ENCODE peak calls at places on chromosomes 7 and 10, in four cellular contexts. P, L, H and E are unnamed samples. For H3K4me1 and H3K36me3, the result is how much of the 10 kb centered on the place peaks cover.

GRCh38 chr7:14841850-14842249 is 60.7 kb downstream of the DGKB start:
- DNase-seq in H (no peak), P (no peak), L (no peak), E (no peak)

GRCh38 chr10:70620020-70620289 is 17.4 kb upstream of the PRF1 start:
- DNase-seq in H (no peak), P (no peak), L (no peak), E (no peak)

GRCh38 chr7:53697913-53698312 is 662.5 kb downstream of the POM121L12 start:
- DNase-seq in P (no peak), L (no peak), H (no peak), E (no peak)

GRCh38 chr7:27212587-27213149 is 12.8 kb upstream of the HOXA13 start:
- DNase-seq in P (no peak), H (no peak), L (no peak), E (no peak)

GRCh38 chr7:98168181-98168903 is 42.9 kb upstream of the BHLHA15 start:
- DNase-seq in H (peak), P (peak), L (no peak), E (no peak)

GRCh38 chr10:33258951-33259350 is 75.5 kb downstream of the NRP1 start:
- DNase-seq in L (no peak), P (peak), H (no peak), E (no peak)

GRCh38 chr10:13792011-13792410 is 205.2 kb downstream of the PRPF18 start:
- DNase-seq in H (peak), P (no peak), L (peak), E (no peak)

GRCh38 chr10:14617125-14617524 is 157.6 kb downstream of the FAM107B start:
- DNase-seq in H (no peak), L (no peak), P (no peak), E (no peak)

GRCh38 chr10:4670737-4671136 is 155.3 kb upstream of the AKR1E2 start:
- DNase-seq in L (no peak), H (no peak), P (no peak), E (no peak)

GRCh38 chr7:33501368-33501767 is 372.0 kb downstream of the BBS9 start:
- DNase-seq in H (no peak), P (no peak), L (no peak), E (no peak)

GRCh38 chr7:19079066-19079465 is 38.4 kb downstream of the TWIST1 start:
- DNase-seq in L (no peak), P (no peak), H (no peak), E (no peak)

DNA sequence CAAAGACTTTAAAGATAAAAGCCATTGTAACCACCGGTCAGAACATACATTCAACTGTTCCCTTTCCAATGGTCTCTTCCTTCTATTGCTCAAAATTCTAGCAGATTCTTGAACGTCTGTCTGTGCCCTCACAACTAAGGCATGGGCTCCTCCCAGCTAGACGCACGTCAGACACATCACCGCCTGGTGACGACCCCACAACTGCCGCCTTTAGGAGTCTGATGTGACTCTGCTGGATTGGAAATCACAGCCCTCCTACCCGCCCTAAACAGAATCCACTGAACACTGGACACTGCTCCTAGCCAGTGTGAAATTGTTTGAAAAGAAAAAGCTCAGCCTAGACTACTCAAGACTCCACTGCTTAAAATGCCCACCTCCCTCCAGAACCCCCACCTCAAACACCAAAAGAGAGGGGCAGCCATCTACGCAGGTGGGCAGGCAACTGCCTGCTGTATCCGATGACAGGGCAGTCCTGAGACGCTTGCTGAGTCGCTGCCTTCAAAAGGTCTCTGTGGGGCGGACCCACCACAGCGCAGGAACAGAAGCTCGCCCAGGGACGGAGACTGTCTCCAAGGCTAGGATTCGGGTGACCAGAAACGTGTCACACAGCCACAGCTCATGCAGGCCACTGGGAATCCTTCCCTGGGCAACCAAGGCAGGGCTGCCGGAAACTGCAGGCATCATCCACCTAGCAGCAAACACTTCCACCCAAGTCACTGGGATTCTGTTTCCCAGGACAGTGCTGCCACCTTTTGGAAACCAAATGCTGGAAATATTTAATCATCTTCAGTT is 34.7 kb downstream of the GSDME start:
- DNase-seq in P (peak), L (no peak), H (no peak), E (peak)
- H3K4me1 ChIP-seq in P (under half), L (under half), H (under half), E (under half)

DNA sequence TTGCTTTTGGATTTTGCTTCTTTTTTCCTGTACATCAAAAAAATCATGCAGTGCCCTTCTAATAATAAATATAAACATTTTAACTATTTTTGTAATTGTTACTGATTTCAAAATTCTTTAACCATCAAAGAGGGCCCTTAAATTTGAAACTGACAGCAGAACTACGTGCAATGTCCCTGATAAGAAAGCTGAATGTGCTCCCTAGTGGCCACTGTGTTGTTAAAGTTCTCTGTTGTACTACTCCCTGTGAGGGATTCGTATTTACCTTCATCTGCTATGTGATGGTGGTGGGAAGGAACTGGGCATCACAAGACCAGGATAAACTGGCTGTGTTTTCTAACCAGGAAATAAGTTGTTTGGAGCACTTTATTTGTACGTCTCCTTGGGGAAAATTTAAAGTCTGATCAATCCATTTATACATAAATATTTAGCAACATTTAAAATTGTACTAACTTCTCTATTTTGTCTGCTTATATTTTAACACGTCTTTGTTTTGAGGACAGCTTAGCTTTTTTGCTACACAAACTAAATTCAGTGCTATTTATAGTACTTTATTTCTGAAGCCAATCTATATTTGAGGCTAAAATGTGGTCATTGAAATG is 322.4 kb downstream of the HGF start:
- DNase-seq in P (peak), L (no peak), H (no peak), E (no peak)
- H3K36me3 ChIP-seq in P (under half), L (under half), H (under half), E (under half)

DNA sequence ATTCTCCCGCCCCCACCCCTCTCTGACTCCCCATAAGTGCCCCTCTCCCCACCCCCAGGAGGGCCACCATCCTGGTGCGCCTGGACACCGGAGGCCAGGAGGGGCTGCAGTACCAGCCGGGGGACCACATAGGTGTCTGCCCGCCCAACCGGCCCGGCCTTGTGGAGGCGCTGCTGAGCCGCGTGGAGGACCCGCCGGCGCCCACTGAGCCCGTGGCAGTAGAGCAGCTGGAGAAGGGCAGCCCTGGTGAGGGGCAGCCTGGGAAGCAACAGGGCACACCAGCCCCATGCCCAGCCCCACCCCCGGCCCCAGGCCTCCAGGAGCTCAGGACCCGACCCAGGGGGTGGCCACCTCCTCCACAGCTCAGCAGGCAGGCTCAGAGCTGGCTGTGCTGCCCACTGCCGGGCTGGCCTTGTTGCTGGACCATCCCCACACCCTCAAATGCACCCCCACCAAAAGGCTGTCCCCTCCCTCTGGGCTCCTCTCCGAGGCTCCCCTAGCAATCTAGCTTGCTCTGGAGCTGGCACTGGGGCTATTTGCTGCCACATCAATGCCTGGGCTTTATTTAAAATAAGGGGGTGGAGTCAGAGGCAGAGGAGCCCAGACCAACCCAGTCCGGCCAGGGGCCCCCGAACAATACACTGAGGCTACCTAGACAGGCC is 14.8 kb downstream of the ATG9B start:
- DNase-seq in L (no peak), H (no peak), P (no peak), E (no peak)
- TF ChIP-seq CTCF in L (no peak), H (no peak), P (peak), E (no peak)

GRCh38 chr7:36208406-36208805 is 55.4 kb downstream of the EEPD1 start:
- DNase-seq in L (no peak), H (no peak), P (no peak), E (no peak)
- H3K4me1 ChIP-seq in L (half or more), H (under half), P (under half), E (under half)

GRCh38 chr10:106626371-106626770 is 538.1 kb downstream of the SORCS1 start:
- DNase-seq in H (no peak), P (no peak), L (no peak), E (no peak)
- H3K36me3 ChIP-seq in H (under half), P (under half), L (under half), E (under half)

GRCh38 chr10:103695584-103696005 is 159.8 kb downstream of the SH3PXD2A start:
- DNase-seq in L (no peak), H (no peak), P (no peak), E (no peak)

GRCh38 chr10:103696094-103696410 is 159.3 kb downstream of the SH3PXD2A start:
- DNase-seq in P (no peak), L (no peak), H (no peak), E (peak)

GRCh38 chr10:103698266-103698665 is 157.1 kb downstream of the SH3PXD2A start:
- DNase-seq in L (no peak), H (no peak), P (no peak), E (no peak)

GRCh38 chr10:103697787-103698186 is 157.6 kb downstream of the SH3PXD2A start:
- DNase-seq in L (no peak), P (no peak), H (no peak), E (no peak)

DNA sequence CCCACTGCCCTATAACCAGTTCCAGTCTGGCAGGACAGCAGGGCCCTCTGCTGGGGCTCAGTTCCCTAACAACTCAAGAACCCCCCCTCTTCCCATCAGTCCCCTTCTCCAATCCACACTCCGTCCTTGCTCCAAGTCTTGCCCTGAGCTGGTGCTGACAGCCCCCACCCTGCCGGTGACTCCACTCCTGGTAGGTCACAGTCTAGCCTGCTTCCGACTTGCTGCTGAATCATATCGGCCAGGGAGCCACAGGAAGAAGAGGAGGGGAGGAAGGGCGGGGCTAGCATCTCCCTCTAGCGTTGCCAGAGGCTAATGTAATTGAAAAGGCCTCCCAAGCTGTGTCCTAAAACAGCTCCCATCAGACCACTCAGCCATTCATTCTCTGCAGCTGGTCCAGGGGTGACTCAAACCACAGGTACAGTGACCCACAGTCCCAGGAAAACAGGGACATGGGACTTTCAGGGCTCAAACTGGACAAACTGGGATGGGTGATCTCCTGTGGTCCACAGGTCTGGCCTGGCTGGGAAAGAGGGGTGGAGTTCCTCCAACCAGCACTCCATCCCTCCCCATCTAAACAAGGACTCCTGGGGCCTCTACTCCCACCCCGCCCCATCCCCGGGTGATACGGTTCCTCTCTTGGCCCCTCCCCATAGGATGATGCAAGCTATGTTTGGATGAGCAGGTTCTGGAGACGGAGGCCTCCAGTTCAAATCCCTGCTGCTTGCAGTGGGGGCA is 158.8 kb downstream of the SH3PXD2A start:
- DNase-seq in L (peak), P (peak), H (peak), E (peak)
- TF ChIP-seq CTCF in L (peak), P (peak), H (no peak), E (no peak)

DNA sequence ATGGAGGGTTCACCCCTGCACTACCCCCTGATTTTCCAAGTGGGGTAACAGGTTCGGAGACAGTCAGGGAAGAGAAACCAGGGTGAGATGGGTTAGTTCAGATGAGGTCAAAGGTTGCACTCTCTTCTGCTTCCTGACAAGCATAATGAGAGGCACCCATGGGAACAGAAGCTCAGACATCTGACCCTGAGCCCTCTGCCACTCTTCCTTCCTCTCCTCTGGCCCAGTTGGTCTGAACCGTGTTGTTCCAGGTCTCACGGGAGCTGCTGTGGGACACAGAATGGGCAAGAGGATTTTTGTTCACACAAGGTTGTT is 38.4 kb downstream of the DNAJB12 start:
- DNase-seq in H (no peak), L (no peak), P (no peak), E (no peak)
- H3K4me1 ChIP-seq in H (half or more), L (half or more), P (under half), E (under half)

GRCh38 chr7:75983471-75984129 is 10.8 kb downstream of the TMEM120A start:
- DNase-seq in P (no peak), H (no peak), L (no peak), E (peak)
- H3K36me3 ChIP-seq in P (under half), H (under half), L (half or more), E (half or more)

GRCh38 chr10:133096616-133097269 is 9.0 kb downstream of the ADGRA1 start:
- DNase-seq in L (no peak), P (no peak), H (no peak), E (no peak)
- TF ChIP-seq CTCF in L (no peak), P (peak), H (no peak), E (no peak)

GRCh38 chr7:31939076-31939475 is 131.1 kb downstream of the PDE1C start:
- DNase-seq in L (no peak), H (no peak), P (no peak), E (no peak)

GRCh38 chr7:31935671-31936070 is 134.5 kb downstream of the PDE1C start:
- DNase-seq in H (no peak), L (no peak), P (no peak), E (no peak)

GRCh38 chr7:31940167-31940566 is 130.0 kb downstream of the PDE1C start:
- DNase-seq in L (no peak), P (no peak), H (no peak), E (no peak)

GRCh38 chr7:31937982-31938381 is 132.2 kb downstream of the PDE1C start:
- DNase-seq in H (no peak), L (no peak), P (no peak), E (no peak)

GRCh38 chr7:31938650-31939049 is 131.6 kb downstream of the PDE1C start:
- DNase-seq in H (no peak), L (no peak), P (no peak), E (no peak)
- H3K4me1 ChIP-seq in H (under half), L (half or more), P (under half), E (under half)